ENCODE peak calls at places on chromosomes 16 and 17, in eight cellular contexts. E is lower lobe of right lung; C is CD4-positive, alpha-beta T cell; N is bronchial epithelial cell; S is HT1080; W is T-helper 17 cell; H is stimulated activated CD4-positive, alpha-beta T cell treated with anti-CD3 and anti-CD28 coated beads, Interleukin-15, amount 100 ng/mL, for 24 hours; B is IMR-90. M is an unnamed sample.

GRCh38 chr16:73052441-73053030 is 4.6 kb upstream of the ZFHX3 start:
- DNase-seq in W (no peak), E (no peak), B (no peak), N (no peak), S (no peak), C (no peak), H (no peak), M (no peak)

GRCh38 chr17:18041776-18042175 is 2.6 kb downstream of the GID4 start:
- DNase-seq in B (peak), E (no peak), C (no peak), W (no peak), N (peak), S (peak), H (no peak), M (no peak)

GRCh38 chr17:8740486-8740885 is 4.2 kb downstream of the CCDC42 start:
- DNase-seq in C (peak), H (peak), W (peak), N (no peak), S (peak), B (no peak), E (no peak), M (peak)

GRCh38 chr17:49980703-49981197 is 11.8 kb downstream of the DLX4 start:
- DNase-seq in W (no peak), E (no peak), B (no peak), S (no peak), N (peak), H (no peak), C (no peak), M (peak)

GRCh38 chr17:79044462-79044861 is 20.5 kb downstream of the C1QTNF1 start:
- DNase-seq in C (no peak), S (no peak), H (no peak), B (no peak), N (no peak), W (no peak), E (no peak), M (no peak)

GRCh38 chr16:66521951-66522771 is 27.8 kb downstream of the TK2 start:
- DNase-seq in S (peak), B (peak), W (peak), N (peak), C (peak), H (peak), E (peak), M (no peak)

GRCh38 chr17:58193641-58194259 is 1.2 kb downstream of the EPX start:
- DNase-seq in H (no peak), C (no peak), S (no peak), W (no peak), N (no peak), E (no peak), B (no peak), M (no peak)

GRCh38 chr17:60372790-60373483 is 19.0 kb downstream of the USP32 start:
- DNase-seq in W (no peak), N (peak), H (no peak), S (peak), B (peak), E (no peak), C (no peak), M (no peak)

GRCh38 chr16:57383276-57384247 is 11.3 kb downstream of the CX3CL1 start:
- DNase-seq in W (no peak), S (peak), B (peak), C (no peak), N (no peak), E (no peak), H (no peak), M (peak)

GRCh38 chr16:56343661-56344517 is 81.5 kb downstream of the AMFR start:
- DNase-seq in H (no peak), S (peak), N (peak), W (no peak), B (no peak), E (no peak), C (no peak), M (no peak)

GRCh38 chr17:7982171-7982570 is 20.2 kb upstream of the GUCY2D start:
- DNase-seq in C (no peak), N (peak), S (peak), H (no peak), W (no peak), B (peak), E (no peak), M (no peak)

GRCh38 chr16:58854392-58854791 is 120.3 kb upstream of the GOT2 start:
- DNase-seq in S (no peak), W (no peak), H (no peak), N (no peak), B (no peak), E (no peak), C (no peak), M (no peak)

GRCh38 chr16:3118846-3119245 is 6.5 kb downstream of the ZNF205 start:
- DNase-seq in H (no peak), E (no peak), C (no peak), W (no peak), B (no peak), S (no peak), N (no peak), M (no peak)

GRCh38 chr16:24188143-24188542 is 68.0 kb upstream of the CACNG3 start:
- DNase-seq in S (no peak), W (no peak), B (no peak), E (no peak), C (no peak), H (no peak), N (no peak), M (peak)

GRCh38 chr17:28896884-28897768 is at the start of gene FLOT2:
- DNase-seq in B (peak), W (peak), N (peak), S (no peak), C (peak), H (peak), E (peak), M (peak)

GRCh38 chr16:1331712-1332617 is 1.5 kb upstream of the BAIAP3 start:
- DNase-seq in C (no peak), S (peak), E (peak), N (no peak), B (peak), H (peak), W (peak), M (peak)

M was measured in NCI-H82.